ENCODE peak calls at places on chromosomes 2 and 18, in six cellular contexts. W is OCI-LY7, G is fibroblast of lung, Z is neural progenitor cell, Y is GM23248, H is right lobe of liver. V is an unnamed sample.

GRCh38 chr2:161384864-161385263 is 31.2 kb upstream of the TBR1 start:
- DNase-seq in H (no peak), G (no peak), W (no peak), Y (no peak), Z (no peak), V (no peak)

GRCh38 chr2:64599469-64599868 is 54.2 kb downstream of the SERTAD2 start:
- DNase-seq in G (no peak), Y (no peak), Z (no peak), H (no peak), W (peak; percentile 7), V (no peak)

GRCh38 chr18:7025194-7025593 is 92.4 kb downstream of the LAMA1 start:
- DNase-seq in Z (no peak), H (no peak), Y (no peak), W (no peak), G (no peak), V (no peak)

GRCh38 chr2:132609101-132609890 is 60.7 kb downstream of the LYPD1 start:
- DNase-seq in G (no peak), Y (no peak), Z (no peak), H (no peak), W (no peak), V (no peak)

GRCh38 chr18:13425357-13426095 is 207.0 kb downstream of the LDLRAD4 start:
- DNase-seq in Z (no peak), H (no peak), G (no peak), W (no peak), Y (no peak), V (no peak)

GRCh38 chr2:15562354-15563031 is 1.4 kb upstream of the NBAS start:
- DNase-seq in W (no peak), H (no peak), Y (no peak), Z (no peak), G (no peak), V (no peak)

GRCh38 chr2:14094592-14094991 is 537.9 kb upstream of the LRATD1 start:
- DNase-seq in W (no peak), H (no peak), Y (no peak), G (no peak), Z (no peak), V (no peak)

GRCh38 chr2:3575534-3576324 is 669 bp downstream of the RPS7 start:
- DNase-seq in Z (no peak), W (peak; percentile 42), Y (peak; percentile 48), H (no peak), G (no peak), V (peak; percentile 60)

GRCh38 chr2:220787251-220787650 is 784.9 kb downstream of the EPHA4 start:
- DNase-seq in Y (peak; percentile 35), W (no peak), H (no peak), Z (no peak), G (peak; percentile 61), V (no peak)

GRCh38 chr2:8408560-8409460 is 273.0 kb upstream of the ID2 start:
- DNase-seq in G (no peak), Y (no peak), H (no peak), Z (no peak), W (peak; percentile 31), V (no peak)

GRCh38 chr2:126220336-126220735 is 435.6 kb upstream of the GYPC start:
- DNase-seq in H (no peak), G (peak; percentile 7), Y (no peak), W (no peak), Z (no peak), V (no peak)

GRCh38 chr2:74536166-74536950 is 6.6 kb downstream of the HTRA2 start:
- DNase-seq in Y (no peak), W (no peak), G (no peak), H (no peak), Z (no peak), V (no peak)

GRCh38 chr2:215817046-215817445 is 196.3 kb downstream of the MREG start:
- DNase-seq in Y (no peak), G (no peak), H (no peak), W (no peak), Z (no peak), V (no peak)

GRCh38 chr18:43563780-43564179 is 286.5 kb upstream of the SYT4 start:
- DNase-seq in H (no peak), G (peak; percentile 35), Z (peak; percentile 72), Y (peak; percentile 55), W (peak; percentile 1), V (no peak)

GRCh38 chr2:241898681-241899270 is 29.2 kb downstream of the RTP5 start:
- DNase-seq in G (no peak), H (peak; percentile 42), Y (no peak), Z (no peak), W (no peak), V (no peak)

GRCh38 chr2:214035921-214036320 is 374.9 kb upstream of the VWC2L start:
- DNase-seq in H (no peak), W (no peak), Y (no peak), G (no peak), Z (no peak), V (no peak)

GRCh38 chr2:14423145-14423906 is 209.2 kb upstream of the LRATD1 start:
- DNase-seq in H (no peak), Z (no peak), Y (no peak), W (no peak), G (peak; percentile 5), V (no peak)

GRCh38 chr2:19542796-19543195 is 184.4 kb upstream of the OSR1 start:
- DNase-seq in Z (no peak), G (peak; percentile 28), H (no peak), Y (peak; percentile 43), W (no peak), V (no peak)

GRCh38 chr2:108619916-108620620 is 85.8 kb downstream of the LIMS1 start:
- DNase-seq in Y (no peak), W (no peak), H (no peak), G (no peak), Z (no peak), V (no peak)

GRCh38 chr2:165436559-165436958 is 32.9 kb upstream of the CSRNP3 start:
- DNase-seq in W (no peak), Y (no peak), G (no peak), H (no peak), Z (no peak), V (no peak)
- H3K4me3 ChIP-seq in W (no peak overlapping the region), Y (no peak overlapping the region), G (no peak overlapping the region), H (no peak overlapping the region), Z (no peak overlapping the region), V (no peak overlapping the region)

DNA sequence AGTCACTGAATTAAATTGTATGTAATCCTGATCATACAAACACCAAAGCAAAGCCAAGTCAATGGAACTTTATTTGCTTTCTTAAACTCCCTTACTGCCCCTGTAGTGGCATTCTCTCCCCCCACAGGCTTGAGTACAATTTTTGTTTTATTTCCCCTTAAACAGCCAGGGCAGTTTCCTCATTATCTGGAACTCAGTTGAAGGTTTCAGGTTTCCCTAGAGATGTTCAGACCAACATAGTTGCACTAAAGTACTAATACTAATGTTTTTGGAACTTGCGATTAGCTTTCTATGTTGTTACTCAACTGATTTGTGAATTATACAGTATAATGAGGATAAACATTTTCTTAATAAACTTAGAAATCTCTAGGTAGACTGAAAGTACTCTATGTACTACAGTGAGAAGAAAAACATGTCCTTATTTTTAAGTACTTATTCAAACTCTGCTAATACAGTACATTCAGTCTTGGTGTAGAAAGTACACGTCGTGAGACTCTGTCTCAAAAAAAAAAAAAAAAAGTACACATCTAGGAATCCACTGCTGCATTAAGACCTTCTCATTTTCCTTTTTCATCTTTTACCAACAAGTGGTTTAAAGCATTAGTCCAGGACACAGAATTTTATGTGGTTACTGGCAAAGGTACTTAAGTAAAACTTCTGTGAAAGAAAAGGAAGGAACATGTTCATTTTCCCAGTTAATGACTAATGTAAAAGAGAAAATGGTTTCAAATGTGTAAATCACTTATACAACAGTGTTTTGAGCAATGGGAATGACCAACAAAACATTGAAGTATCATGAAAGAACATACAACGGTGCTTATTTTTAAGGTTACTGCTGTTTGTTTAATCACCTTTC is 209.5 kb upstream of the SMAD7 start:
- DNase-seq in W (no peak), G (peak; percentile 62), Z (no peak), H (no peak), Y (no peak), V (no peak)
- H3K27ac ChIP-seq in W (no peak overlapping the region), G (no peak overlapping the region), Z (no peak overlapping the region), H (no peak overlapping the region), Y (no peak overlapping the region), V (no peak overlapping the region)

DNA sequence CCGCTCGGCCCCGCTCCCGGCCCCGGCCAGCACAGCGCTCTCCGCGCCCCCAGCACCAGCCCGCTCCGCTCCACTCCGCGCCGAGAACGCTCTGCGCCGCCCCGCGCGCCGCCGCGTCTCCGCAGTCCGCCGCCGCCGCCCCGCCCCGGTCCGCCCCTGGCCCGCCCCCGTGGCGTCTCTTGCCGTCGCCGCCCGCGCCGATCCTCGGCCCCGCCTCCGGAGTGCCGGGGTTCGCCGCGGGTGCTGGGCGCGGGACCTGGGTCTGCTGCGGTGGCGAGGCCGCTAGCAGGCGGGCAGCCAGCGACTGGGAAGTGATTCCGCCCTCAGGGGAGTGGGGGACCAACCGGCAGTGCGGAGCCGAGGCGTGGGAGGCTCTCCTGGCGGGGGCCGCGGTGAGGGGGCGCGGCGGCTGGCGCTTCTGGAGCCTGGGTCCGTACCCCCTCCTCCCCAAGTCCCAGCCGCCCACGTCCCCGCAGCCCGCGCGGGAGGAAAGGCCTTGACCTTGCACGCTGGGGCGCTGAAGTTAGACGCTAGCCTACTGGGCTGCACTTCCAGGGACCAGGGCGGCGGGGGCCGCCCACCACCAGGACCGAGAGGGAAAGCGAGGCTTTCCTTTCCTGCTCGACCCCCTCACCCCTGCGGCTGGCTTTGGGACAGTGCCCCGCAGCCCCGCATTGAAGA is at the start of gene HS6ST1:
- DNase-seq in W (peak; percentile 83), G (peak; percentile 81), H (peak; percentile 92), Y (peak; percentile 94), Z (peak; percentile 95), V (peak; percentile 84)
- H3K4me1 ChIP-seq in W (peaks cover 16% of the 10 kb centered on the region), G (peaks cover 12% of the 10 kb centered on the region), H (no peaks in the 10 kb centered on the region), Y (peaks cover 10% of the 10 kb centered on the region), Z (peaks cover 38% of the 10 kb centered on the region), V (peaks cover 27% of the 10 kb centered on the region)

GRCh38 chr18:79394438-79395307 is 1.1 kb upstream of the NFATC1 start:
- DNase-seq in Y (peak; percentile 85), W (peak; percentile 39), G (peak; percentile 56), H (no peak), Z (peak; percentile 68), V (peak; percentile 79)
- H3K4me3 ChIP-seq in Y (peak overlapping the region; percentile 74), W (peak overlapping the region; percentile 62), G (no peak overlapping the region), H (peak overlapping the region; percentile 46), Z (peak overlapping the region; percentile 46), V (peak overlapping the region; percentile 47)

DNA sequence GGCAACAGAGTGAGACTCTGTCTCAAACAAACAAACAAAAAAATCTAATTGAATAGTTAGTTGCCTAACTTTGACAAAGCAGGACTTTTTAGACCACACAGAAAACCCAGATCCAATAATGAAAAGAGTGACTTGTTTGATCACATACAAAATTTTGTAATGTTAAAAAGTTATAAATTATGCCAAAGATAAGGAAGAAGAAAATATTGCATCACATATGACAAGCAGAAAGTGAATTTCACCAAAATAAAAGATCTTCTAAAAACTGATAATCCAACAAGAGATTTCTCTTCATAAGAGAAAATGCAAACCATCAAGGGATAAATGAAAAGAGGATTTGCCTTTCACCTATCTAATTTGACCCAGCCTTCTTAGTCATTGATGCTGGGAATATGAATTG is 2.8 kb upstream of the RMP24 start:
- DNase-seq in H (no peak), W (no peak), Y (peak; percentile 34), Z (no peak), G (peak; percentile 19), V (no peak)
- H3K27ac ChIP-seq in H (no peak overlapping the region), W (no peak overlapping the region), Y (no peak overlapping the region), Z (no peak overlapping the region), G (no peak overlapping the region), V (no peak overlapping the region)

GRCh38 chr18:46334200-46334553 is 230.0 kb downstream of the HAUS1 start:
- DNase-seq in G (peak; percentile 7), Y (peak; percentile 17), Z (no peak), H (no peak), W (no peak), V (no peak)
- H3K4me1 ChIP-seq in G (no peaks in the 10 kb centered on the region), Y (no peaks in the 10 kb centered on the region), Z (peaks cover 55% of the 10 kb centered on the region), H (no peaks in the 10 kb centered on the region), W (no peaks in the 10 kb centered on the region), V (no peaks in the 10 kb centered on the region)

GRCh38 chr2:23532311-23533013 is 147.5 kb downstream of the KLHL29 start:
- DNase-seq in Z (no peak), G (no peak), W (no peak), Y (no peak), H (no peak), V (no peak)
- H3K4me3 ChIP-seq in Z (no peak overlapping the region), G (no peak overlapping the region), W (no peak overlapping the region), Y (no peak overlapping the region), H (no peak overlapping the region), V (peak overlapping the region; percentile 50)

V was measured in CD8-positive, alpha-beta memory T cell.